ENCODE peak calls at places on chromosomes 2 and 18, in five cellular contexts. B is mesothelial cell of epicardium, I is fibroblast of pulmonary artery, O is GM13977, Y is Caco-2. C is an unnamed sample.
A peak's percentile ranks its signal among the peaks of the same experiment; 100 is the strongest.

GRCh38 chr2:23629417-23630110 is 244.6 kb downstream of the KLHL29 start:
- DNase-seq in O (no peak), B (no peak), Y (no peak), I (no peak), C (no peak)

GRCh38 chr18:25164837-25165791 is 186.9 kb downstream of the ZNF521 start:
- DNase-seq in O (peak; percentile 47), Y (no peak), B (no peak), I (peak; percentile 24), C (no peak)

GRCh38 chr2:216698895-216699294 is 3.5 kb upstream of the IGFBP5 start:
- DNase-seq in Y (peak; percentile 55), B (no peak), I (peak; percentile 75), O (peak; percentile 63), C (no peak)

GRCh38 chr2:7703048-7703447 is 785.8 kb downstream of the RNF144A start:
- DNase-seq in O (no peak), I (no peak), B (no peak), Y (no peak), C (no peak)

GRCh38 chr2:55490554-55490953 is 29.0 kb upstream of the CFAP36 start:
- DNase-seq in O (no peak), B (no peak), Y (no peak), I (peak; percentile 86), C (no peak)

GRCh38 chr18:27921904-27922541 is 254.9 kb downstream of the CDH2 start:
- DNase-seq in B (peak; percentile 61), Y (peak; percentile 15), I (peak; percentile 65), O (no peak), C (no peak)

GRCh38 chr2:48428449-48428848 is 101.5 kb upstream of the STON1 start:
- DNase-seq in Y (no peak), I (no peak), O (no peak), B (no peak), C (no peak)

GRCh38 chr2:223503746-223504145 is 98.4 kb downstream of the SCG2 start:
- DNase-seq in O (no peak), I (no peak), B (no peak), Y (no peak), C (no peak)

GRCh38 chr18:23226930-23227728 is 91.8 kb downstream of the CABLES1 start:
- DNase-seq in O (no peak), Y (no peak), B (no peak), I (peak; percentile 96), C (no peak)

GRCh38 chr2:85418132-85419008 is at the start of gene SH2D6:
- DNase-seq in Y (peak; percentile 92), I (peak; percentile 84), B (peak; percentile 84), O (peak; percentile 91), C (peak; percentile 87)

GRCh38 chr2:196335238-196335637 is 163.9 kb upstream of the STK17B start:
- DNase-seq in I (peak; percentile 64), O (no peak), B (no peak), Y (no peak), C (no peak)

GRCh38 chr18:13823707-13824395 is at the start of gene MC5R:
- DNase-seq in Y (peak; percentile 79), O (peak; percentile 93), I (peak; percentile 44), B (peak; percentile 88), C (peak; percentile 80)

GRCh38 chr2:34664266-34664665 is 1065.2 kb upstream of the FAM98A start:
- DNase-seq in B (no peak), Y (no peak), I (no peak), O (no peak), C (no peak)

GRCh38 chr2:22043784-22044183 is 920.0 kb downstream of the TDRD15 start:
- DNase-seq in I (no peak), Y (no peak), B (no peak), O (no peak), C (no peak)
- TF ChIP-seq CTCF in I (no peak), Y (no peak), B (peak; percentile 54), O (no peak), C (no peak)

GRCh38 chr18:54531402-54532065 is 59.5 kb upstream of the DYNAP start:
- DNase-seq in Y (no peak), O (no peak), I (no peak), B (no peak), C (no peak)
- TF ChIP-seq CTCF in Y (no peak), O (no peak), I (no peak), B (no peak), C (no peak)

GRCh38 chr18:58095251-58095650 is 51.2 kb downstream of the NEDD4L start:
- DNase-seq in Y (no peak), B (no peak), I (no peak), O (no peak), C (peak; percentile 73)

GRCh38 chr18:58096658-58097057 is 52.6 kb downstream of the NEDD4L start:
- DNase-seq in B (no peak), Y (no peak), O (no peak), I (no peak), C (no peak)

GRCh38 chr18:58097907-58098166 is 53.8 kb downstream of the NEDD4L start:
- DNase-seq in O (no peak), I (no peak), Y (no peak), B (no peak), C (no peak)

GRCh38 chr18:58097127-58097906 is 53.3 kb downstream of the NEDD4L start:
- DNase-seq in B (no peak), I (no peak), Y (no peak), O (no peak), C (no peak)

DNA sequence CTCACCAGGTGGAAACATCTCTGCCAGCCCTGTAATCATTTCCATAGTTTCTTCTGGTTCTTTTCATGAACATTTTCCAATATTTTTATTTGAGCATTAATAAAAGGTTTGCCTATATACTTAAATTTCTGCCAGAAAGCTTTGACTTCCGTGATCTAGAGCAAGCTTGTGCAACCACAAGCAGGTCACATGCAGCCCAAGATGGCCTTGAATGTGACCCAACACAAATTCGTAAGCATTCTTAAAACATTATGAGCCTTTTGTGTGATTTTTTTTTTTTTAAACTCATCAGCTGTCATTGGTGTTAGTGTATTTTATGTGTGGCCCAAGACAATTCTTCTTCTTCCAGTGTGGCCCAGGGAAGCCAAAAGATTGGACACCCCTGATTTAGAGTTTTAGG is 51.6 kb downstream of the NEDD4L start:
- DNase-seq in B (no peak), O (no peak), I (no peak), Y (no peak), C (no peak)
- TF ChIP-seq CTCF in B (no peak), O (no peak), I (no peak), Y (no peak), C (no peak)

DNA sequence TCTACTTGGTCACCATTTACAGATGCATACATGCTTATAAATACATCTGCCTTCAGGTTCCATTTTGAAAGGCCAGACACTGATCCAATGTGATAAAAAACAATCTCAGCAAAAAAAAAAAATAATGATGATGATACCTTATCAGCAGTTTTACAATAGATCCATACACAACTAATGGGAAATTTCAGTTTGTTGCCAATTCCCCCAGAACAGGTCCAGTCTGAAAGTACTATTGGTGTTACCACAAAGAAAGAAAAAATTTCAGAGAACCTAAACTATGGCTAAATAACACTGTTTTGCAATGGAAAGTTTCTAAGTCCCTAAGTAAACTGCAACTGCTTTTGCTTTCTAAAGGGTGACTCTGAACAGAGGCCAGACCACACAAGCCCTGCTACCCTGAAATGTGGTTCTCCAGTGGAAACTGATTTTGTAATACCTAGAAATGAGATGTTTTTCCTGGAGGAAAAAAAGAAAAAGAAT is 54.1 kb downstream of the LPIN2 start:
- DNase-seq in O (peak; percentile 30), B (no peak), Y (no peak), I (peak; percentile 78), C (no peak)
- TF ChIP-seq CTCF in O (no peak), B (no peak), Y (no peak), I (no peak), C (no peak)

GRCh38 chr2:96117701-96118588 is 1.6 kb upstream of the ADRA2B start:
- DNase-seq in O (no peak), B (no peak), I (no peak), Y (peak; percentile 51), C (no peak)
- TF ChIP-seq CTCF in O (no peak), B (no peak), I (no peak), Y (peak; percentile 29), C (peak; percentile 0)